ENCODE peak calls at places on chromosomes 2 and 18, in four cellular contexts. L, Y, K and H are unnamed samples.

GRCh38 chr2:46964835-46965560 is 49.4 kb upstream of the MCFD2 start:
- DNase-seq in K (no peak), Y (no peak), L (no peak), H (no peak)

GRCh38 chr2:28291811-28292455 is 100.7 kb upstream of the FOSL2 start:
- DNase-seq in L (no peak), Y (no peak), K (peak), H (no peak)

GRCh38 chr18:34884456-34884855 is 156.8 kb upstream of the MAPRE2 start:
- DNase-seq in Y (no peak), K (no peak), L (no peak), H (no peak)

GRCh38 chr18:2169656-2170055 is 401.6 kb downstream of the METTL4 start:
- DNase-seq in Y (no peak), K (no peak), L (no peak), H (no peak)

GRCh38 chr2:199962203-199962602 is 6.8 kb downstream of the MAIP1 start:
- DNase-seq in Y (no peak), K (no peak), L (no peak), H (no peak)

GRCh38 chr2:147468963-147469362 is 375.9 kb upstream of the ACVR2A start:
- DNase-seq in K (no peak), L (peak), Y (no peak), H (no peak)

GRCh38 chr18:47717257-47717656 is 213.2 kb downstream of the SMAD2 start:
- DNase-seq in Y (no peak), L (no peak), K (no peak), H (no peak)

GRCh38 chr2:138016703-138017102 is 52.4 kb downstream of the HNMT start:
- DNase-seq in L (no peak), K (no peak), Y (no peak), H (no peak)

GRCh38 chr2:200738590-200738989 is 73.1 kb upstream of the BZW1 start:
- DNase-seq in K (no peak), Y (no peak), L (no peak), H (no peak)

GRCh38 chr2:39469807-39470206 is 32.7 kb upstream of the MAP4K3 start:
- DNase-seq in K (no peak), Y (no peak), L (no peak), H (no peak)

GRCh38 chr2:157784823-157785175 is 91.3 kb downstream of the ACVR1 start:
- DNase-seq in Y (no peak), L (no peak), K (no peak), H (no peak)

GRCh38 chr2:13480057-13480456 is 763.3 kb downstream of the TRIB2 start:
- DNase-seq in K (no peak), Y (no peak), L (no peak), H (no peak)

GRCh38 chr2:170201262-170201661 is 23.3 kb downstream of the MYO3B start:
- DNase-seq in K (no peak), L (no peak), Y (no peak), H (no peak)

GRCh38 chr2:228646061-228646460 is 464.6 kb upstream of the SPHKAP start:
- DNase-seq in Y (no peak), K (no peak), L (no peak), H (no peak)

GRCh38 chr2:127027715-127028114 is 79.2 kb downstream of the BIN1 start:
- DNase-seq in Y (no peak), K (no peak), L (no peak), H (no peak)

GRCh38 chr18:69969491-69969890 is 21.8 kb upstream of the CD226 start:
- DNase-seq in L (no peak), K (no peak), Y (no peak), H (no peak)

GRCh38 chr18:8601277-8602032 is 7.8 kb upstream of the RAB12 start:
- DNase-seq in Y (no peak), K (no peak), L (no peak), H (no peak)